ENCODE peak calls at places on chromosome 22, in ten cellular contexts. S, Z, W, Q, R, O, D, U, Y and K are unnamed samples.

GRCh38 chr22:34490911-34491310 is 570.6 kb upstream of the LARGE1 start:
- DNase-seq in R (no peak), U (no peak), S (no peak), O (no peak), W (no peak), Q (no peak), Z (no peak), D (no peak), Y (no peak), K (no peak)

GRCh38 chr22:19204640-19205039 is 26.1 kb upstream of the SLC25A1 start:
- DNase-seq in U (no peak), W (no peak), O (no peak), S (no peak), Q (no peak), Z (peak; percentile 20), D (no peak), R (no peak), Y (no peak), K (peak; percentile 23)

GRCh38 chr22:39913321-39913720 is 12.4 kb downstream of the GRAP2 start:
- DNase-seq in Z (no peak), U (no peak), D (no peak), Q (no peak), W (no peak), Y (no peak), O (no peak), R (no peak), S (no peak), K (no peak)

GRCh38 chr22:42889290-42889689 is 32.2 kb upstream of the ARFGAP3 start:
- DNase-seq in U (no peak), D (no peak), Y (no peak), Q (no peak), Z (no peak), R (no peak), O (no peak), W (no peak), S (no peak), K (no peak)

GRCh38 chr22:36009085-36009484 is 19.5 kb downstream of the RBFOX2 start:
- DNase-seq in O (no peak), Y (no peak), Q (no peak), W (no peak), Z (no peak), S (no peak), U (no peak), D (peak; percentile 76), R (no peak), K (no peak)

GRCh38 chr22:38841211-38841610 is 2.6 kb downstream of the NPTXR start:
- DNase-seq in O (peak; percentile 69), Z (no peak), Y (no peak), D (no peak), U (no peak), S (no peak), W (no peak), R (no peak), Q (no peak), K (no peak)

GRCh38 chr22:29266564-29267461 is 968 bp downstream of the RHBDD3 start:
- DNase-seq in S (no peak), U (no peak), Y (no peak), W (no peak), R (no peak), Q (peak; percentile 49), Z (no peak), D (peak; percentile 54), O (no peak), K (peak; percentile 58)

GRCh38 chr22:39212721-39213376 is 31.9 kb downstream of the PDGFB start:
- DNase-seq in Y (peak; percentile 73), O (no peak), D (peak; percentile 93), W (peak; percentile 63), S (peak; percentile 13), U (no peak), Q (no peak), Z (peak; percentile 40), R (no peak), K (peak; percentile 20)

GRCh38 chr22:23377767-23378166 is 197.5 kb downstream of the BCR start:
- DNase-seq in W (no peak), Q (no peak), D (no peak), S (no peak), R (no peak), Z (no peak), U (no peak), Y (no peak), O (no peak), K (no peak)

GRCh38 chr22:26801449-26801848 is 144.1 kb downstream of the MIAT start:
- DNase-seq in U (no peak), S (no peak), Z (no peak), R (no peak), W (no peak), Y (no peak), Q (no peak), D (no peak), O (no peak), K (no peak)

GRCh38 chr22:36328635-36329216 is 59.0 kb downstream of the MYH9 start:
- DNase-seq in Y (no peak), Q (no peak), O (peak; percentile 61), W (no peak), D (peak; percentile 82), S (peak; percentile 57), R (no peak), U (peak; percentile 76), Z (peak; percentile 94), K (no peak)

GRCh38 chr22:17910561-17911311 is 113.6 kb downstream of the MICAL3 start:
- DNase-seq in S (peak; percentile 50), O (no peak), Z (peak; percentile 94), Y (no peak), W (peak; percentile 36), U (peak; percentile 86), Q (peak; percentile 68), R (peak; percentile 27), D (peak; percentile 83), K (no peak)

GRCh38 chr22:39182478-39183030 is 30.1 kb upstream of the CBX7 start:
- DNase-seq in D (peak; percentile 57), W (no peak), S (no peak), Q (no peak), Z (no peak), Y (no peak), R (no peak), U (no peak), O (no peak), K (no peak)

GRCh38 chr22:41696714-41697113 is 2.6 kb upstream of the MEI1 start:
- DNase-seq in U (no peak), Y (no peak), O (no peak), D (no peak), Z (peak; percentile 64), R (no peak), Q (no peak), S (no peak), W (no peak), K (peak; percentile 54)
- TF ChIP-seq CTCF in U (no peak), Y (no peak), O (no peak), D (no peak), Z (no peak), R (no peak), Q (no peak), S (no peak), W (no peak), K (no peak)

DNA sequence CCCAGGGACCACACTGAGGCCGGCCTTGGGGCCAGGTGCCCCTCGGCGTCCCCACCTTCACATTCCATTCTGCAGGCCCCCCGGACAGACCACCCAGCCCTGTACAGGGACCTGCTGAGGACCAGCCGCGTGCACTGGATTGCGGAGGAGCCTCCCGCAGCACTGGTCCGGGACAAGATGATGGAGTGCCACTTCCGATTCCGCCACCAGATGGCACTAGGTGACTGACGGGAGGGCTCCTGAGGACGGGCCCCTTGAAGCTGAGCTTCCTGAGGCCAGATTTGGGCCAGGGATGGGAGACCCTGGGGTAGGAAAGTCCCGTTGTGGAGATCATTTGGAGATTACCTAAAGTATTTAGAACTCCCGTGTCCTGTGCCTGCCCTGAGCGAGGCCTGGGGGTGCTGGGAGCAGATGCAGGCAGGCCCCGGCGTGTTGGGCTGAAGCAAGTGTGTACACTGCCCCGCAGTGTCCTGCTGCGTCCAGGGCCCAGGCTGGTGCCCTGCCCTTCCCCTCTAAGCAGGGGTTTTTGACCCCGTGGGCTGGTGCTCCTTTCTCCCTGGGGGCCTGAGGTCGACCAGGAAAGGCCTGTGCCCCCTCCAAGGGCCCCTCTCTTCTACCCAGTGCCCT is 20.0 kb downstream of the TRMU start:
- DNase-seq in U (peak; percentile 65), O (peak; percentile 80), R (peak; percentile 76), Z (no peak), Y (peak; percentile 83), S (peak; percentile 56), D (peak; percentile 68), Q (peak; percentile 92), W (no peak), K (peak; percentile 83)
- H3K36me3 ChIP-seq in U (peaks cover 4% of the 10 kb centered on the region), O (peaks cover 90% of the 10 kb centered on the region), R (no peaks in the 10 kb centered on the region), Z (peaks cover 16% of the 10 kb centered on the region), Y (peaks cover 3% of the 10 kb centered on the region), S (peaks cover 98% of the 10 kb centered on the region), D (peaks cover 31% of the 10 kb centered on the region), Q (peaks cover 3% of the 10 kb centered on the region), W (no peaks in the 10 kb centered on the region), K (peaks cover 50% of the 10 kb centered on the region)

DNA sequence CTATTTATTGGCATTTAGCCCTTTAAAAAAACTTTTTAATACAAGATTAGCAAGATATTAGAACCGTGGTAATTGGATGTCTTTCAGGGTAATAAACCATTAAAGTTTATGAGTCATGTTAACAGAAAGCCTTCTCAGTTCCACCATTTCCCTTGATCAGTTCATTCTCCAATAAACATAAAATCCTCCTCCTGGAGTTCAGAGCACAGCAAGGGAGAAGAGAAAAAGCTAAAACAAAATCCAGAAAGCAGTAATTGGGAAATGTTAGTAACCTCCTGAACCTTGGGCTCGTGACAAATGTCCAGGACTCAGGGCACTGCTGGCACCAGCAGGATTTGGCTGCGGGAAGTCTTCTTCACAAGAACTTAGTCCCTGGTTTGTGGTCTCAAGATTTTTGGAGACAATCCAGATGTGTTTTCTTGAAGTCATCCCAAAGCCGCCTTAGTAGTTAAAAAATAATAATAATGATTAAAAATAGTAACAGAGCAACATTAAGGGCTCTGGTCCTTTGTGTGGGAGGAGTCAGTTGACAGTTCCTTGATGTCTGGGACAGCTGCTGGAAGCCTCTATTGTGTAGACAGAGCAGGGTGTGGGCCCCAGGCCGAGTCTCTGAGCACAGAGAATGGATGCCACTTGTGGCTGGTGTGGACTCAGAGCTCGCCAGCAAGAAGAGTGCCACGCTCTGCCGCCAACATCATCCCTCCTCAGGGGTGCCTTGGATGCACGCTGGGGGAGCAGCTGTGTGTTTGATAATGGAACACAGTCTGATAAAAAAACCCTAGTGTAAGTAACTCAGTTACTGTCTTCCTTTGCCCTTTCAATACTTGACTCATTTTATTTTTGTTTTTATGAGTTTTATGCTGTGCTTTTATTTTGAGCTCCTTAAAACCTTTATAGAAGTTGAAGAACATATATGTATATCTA is 43.5 kb upstream of the PITPNB start:
- DNase-seq in D (peak; percentile 32), U (peak; percentile 47), O (no peak), Q (no peak), S (no peak), W (no peak), R (no peak), Y (no peak), Z (no peak), K (no peak)
- H3K4me1 ChIP-seq in D (peaks cover 29% of the 10 kb centered on the region), U (peaks cover 26% of the 10 kb centered on the region), O (no peaks in the 10 kb centered on the region), Q (peaks cover 8% of the 10 kb centered on the region), S (peaks cover 10% of the 10 kb centered on the region), W (no peaks in the 10 kb centered on the region), R (no peaks in the 10 kb centered on the region), Y (peaks cover 3% of the 10 kb centered on the region), Z (peaks cover 11% of the 10 kb centered on the region), K (no peaks in the 10 kb centered on the region)

DNA sequence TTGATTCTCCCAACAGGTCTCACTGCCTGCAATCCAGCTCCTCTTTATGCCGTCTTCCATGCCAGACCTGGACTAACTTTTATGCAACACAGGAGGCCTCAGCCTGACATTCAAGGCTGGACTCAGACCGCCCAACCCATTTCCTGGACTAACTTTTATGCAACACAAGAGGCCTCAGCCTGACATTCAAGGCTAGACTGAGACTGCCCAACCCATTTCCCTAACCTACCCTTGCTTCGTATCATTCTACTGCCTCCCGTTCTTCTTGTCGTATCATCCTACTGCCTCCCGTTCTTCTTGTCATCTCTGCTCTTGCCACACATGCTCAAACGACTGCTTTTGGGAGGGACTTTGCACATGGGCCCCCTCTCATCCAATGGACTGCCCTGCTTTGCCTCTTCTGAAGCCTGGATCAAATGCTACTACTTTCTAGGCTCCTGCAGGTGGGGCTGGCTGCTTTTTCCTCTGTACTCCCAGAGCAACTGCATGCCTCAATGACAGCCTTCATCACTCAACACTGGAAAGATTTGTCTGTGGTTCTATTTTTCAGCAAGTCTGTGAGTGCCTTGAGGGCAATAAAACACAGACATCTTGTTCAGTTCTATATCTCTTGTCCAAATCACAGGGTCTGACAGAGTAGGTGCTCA is 7.8 kb downstream of the TBC1D10A start:
- DNase-seq in D (no peak), Z (no peak), O (no peak), W (no peak), Q (no peak), U (no peak), R (no peak), S (no peak), Y (no peak), K (no peak)
- TF ChIP-seq CTCF in D (peak; percentile 8), Z (no peak), O (no peak), W (no peak), Q (no peak), U (no peak), R (no peak), S (no peak), Y (no peak), K (no peak)